ENCODE peak calls at places on chromosomes 16 and 17, in ten cellular contexts. J is thoracic aorta; O is right lobe of liver; K is prostate gland; T is spleen; L is lower lobe of right lung; X is CD8-positive, alpha-beta T cell; M is adrenal gland; N is heart right ventricle; A is RWPE2. V is an unnamed sample.
A peak's percentile ranks its signal among the peaks of the same experiment; 100 is the strongest.

GRCh38 chr16:77582956-77583355 is 139.4 kb upstream of the NUDT7 start:
- DNase-seq in J (no peak), O (no peak), K (no peak), T (no peak), L (no peak), X (no peak), M (no peak), N (no peak), A (no peak), V (no peak)

GRCh38 chr17:65301184-65301583 is 164.0 kb downstream of the RGS9 start:
- DNase-seq in J (no peak), O (no peak), K (no peak), T (no peak), L (no peak), X (no peak), M (no peak), N (no peak), A (no peak), V (no peak)

GRCh38 chr17:29091591-29092291 is 48.8 kb downstream of the PIPOX start:
- DNase-seq in J (no peak), O (no peak), K (peak; percentile 62), T (no peak), L (no peak), X (no peak), M (no peak), N (no peak), A (no peak), V (no peak)

GRCh38 chr17:59754547-59754946 is 47.1 kb downstream of the VMP1 start:
- DNase-seq in J (no peak), O (no peak), K (no peak), T (no peak), L (no peak), X (no peak), M (no peak), N (no peak), A (peak; percentile 85), V (no peak)

GRCh38 chr16:83849434-83849833 is 41.7 kb downstream of the HSBP1 start:
- DNase-seq in J (no peak), O (no peak), K (no peak), T (no peak), L (no peak), X (no peak), M (no peak), N (peak; percentile 34), A (no peak), V (no peak)

GRCh38 chr17:7132511-7133094 is 18.0 kb upstream of the ASGR2 start:
- DNase-seq in J (no peak), O (peak; percentile 30), K (no peak), T (peak; percentile 66), L (no peak), X (peak; percentile 80), M (no peak), N (no peak), A (no peak), V (no peak)

GRCh38 chr17:17808706-17809432 is 27.9 kb downstream of the SREBF1 start:
- DNase-seq in J (no peak), O (no peak), K (no peak), T (no peak), L (no peak), X (no peak), M (no peak), N (no peak), A (no peak), V (no peak)

GRCh38 chr17:2335726-2336214 is 487 bp downstream of the TSR1 start:
- DNase-seq in J (no peak), O (no peak), K (no peak), T (peak; percentile 72), L (no peak), X (no peak), M (peak; percentile 60), N (no peak), A (no peak), V (no peak)

GRCh38 chr17:43094129-43094834 is 30.9 kb downstream of the BRCA1 start:
- DNase-seq in J (peak; percentile 9), O (no peak), K (no peak), T (no peak), L (no peak), X (no peak), M (no peak), N (no peak), A (no peak), V (no peak)

GRCh38 chr17:38706625-38707298 is 1.7 kb downstream of the MLLT6 start:
- DNase-seq in J (no peak), O (no peak), K (no peak), T (no peak), L (no peak), X (peak; percentile 49), M (peak; percentile 72), N (no peak), A (no peak), V (no peak)

GRCh38 chr16:71626858-71627213 is 852 bp downstream of the MARVELD3 start:
- DNase-seq in J (no peak), O (peak; percentile 42), K (peak; percentile 47), T (peak; percentile 72), L (peak; percentile 53), X (no peak), M (no peak), N (no peak), A (peak; percentile 79), V (no peak)

DNA sequence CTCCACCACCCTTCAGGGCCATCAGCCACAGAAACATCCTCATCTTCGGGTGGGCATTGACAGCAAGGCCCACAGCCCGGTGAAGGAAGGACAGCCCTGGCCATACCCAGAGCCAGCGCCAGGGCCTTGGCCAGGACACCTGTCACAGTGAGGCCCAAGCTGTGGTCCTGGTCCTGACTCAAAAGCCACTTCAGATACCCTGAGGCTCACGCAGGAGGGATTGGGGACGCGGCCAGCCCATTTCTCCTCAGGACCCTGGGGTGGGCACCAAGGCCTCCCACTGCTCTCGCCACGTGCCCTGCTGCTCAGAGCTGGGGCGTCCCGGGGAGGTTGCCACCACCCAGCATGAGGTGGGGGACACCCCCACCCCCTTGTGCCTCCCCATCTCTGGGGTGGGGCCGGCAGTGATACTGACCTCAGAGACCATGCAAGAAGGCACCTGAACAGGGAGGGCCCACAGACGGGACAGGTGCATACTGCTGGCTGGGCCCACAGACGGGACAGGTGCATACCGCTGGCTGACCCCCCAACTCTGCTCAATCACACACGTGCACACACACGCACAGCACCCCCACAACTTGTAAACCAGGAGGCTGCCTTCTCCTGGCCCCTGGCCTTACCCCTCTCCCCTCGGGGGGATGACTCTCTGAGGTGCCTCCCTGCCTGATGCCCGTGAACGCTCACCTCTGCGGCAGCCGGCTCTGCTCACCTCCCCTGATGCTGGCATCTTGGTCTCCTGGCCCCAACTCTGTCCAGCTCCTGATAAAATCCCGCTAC is 14.2 kb downstream of the SLC7A5 start:
- DNase-seq in J (no peak), O (no peak), K (no peak), T (peak; percentile 80), L (no peak), X (no peak), M (no peak), N (no peak), A (peak; percentile 77), V (no peak)
- H3K4me1 ChIP-seq in J (peaks cover 16% of the 10 kb centered on the region), O (peaks cover 8% of the 10 kb centered on the region), K (peaks cover 14% of the 10 kb centered on the region), T (peaks cover 85% of the 10 kb centered on the region), L (peaks cover 45% of the 10 kb centered on the region), X (peaks cover 42% of the 10 kb centered on the region), M (peaks cover 21% of the 10 kb centered on the region), N (peaks cover 67% of the 10 kb centered on the region), A (peaks cover 83% of the 10 kb centered on the region), V (no peaks in the 10 kb centered on the region)

DNA sequence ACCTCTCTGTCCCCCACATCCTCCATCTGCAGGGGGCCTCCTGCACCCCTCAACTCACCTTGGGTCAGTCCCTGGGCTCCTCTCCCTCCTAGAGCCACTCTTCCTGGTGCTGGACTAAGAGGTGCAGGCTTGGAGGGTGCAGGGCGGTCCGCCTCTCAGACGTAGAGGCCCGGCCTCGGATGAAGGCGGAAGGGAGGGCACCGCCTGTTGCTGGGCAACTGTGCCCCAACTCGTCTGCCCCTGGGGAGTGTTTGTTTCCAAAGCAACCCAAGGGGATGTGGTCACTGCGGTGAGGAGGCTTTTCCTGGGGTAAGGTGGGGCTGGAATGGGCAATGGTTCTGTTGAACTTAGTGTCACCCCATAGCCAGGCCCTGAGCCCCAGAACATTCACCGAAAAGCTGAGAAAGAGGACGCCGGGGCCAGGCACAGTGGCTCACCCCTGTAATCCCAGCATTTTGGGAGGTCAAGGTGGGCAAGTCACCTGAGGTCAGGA is at the start of gene C16orf54:
- DNase-seq in J (no peak), O (peak; percentile 67), K (no peak), T (peak; percentile 99), L (peak; percentile 93), X (peak; percentile 97), M (peak; percentile 69), N (peak; percentile 58), A (no peak), V (peak; percentile 38)
- H3K4me3 ChIP-seq in J (peak within 1 kb of the TSS; percentile 66), O (peak within 1 kb of the TSS; percentile 21), K (peak within 1 kb of the TSS; percentile 14), T (peak within 1 kb of the TSS; percentile 95), L (peak within 1 kb of the TSS; percentile 62), X (peak within 1 kb of the TSS; percentile 93), M (no peak within 1 kb of the TSS), N (peak within 1 kb of the TSS; percentile 45), A (no peak within 1 kb of the TSS), V (no peak within 1 kb of the TSS)

DNA sequence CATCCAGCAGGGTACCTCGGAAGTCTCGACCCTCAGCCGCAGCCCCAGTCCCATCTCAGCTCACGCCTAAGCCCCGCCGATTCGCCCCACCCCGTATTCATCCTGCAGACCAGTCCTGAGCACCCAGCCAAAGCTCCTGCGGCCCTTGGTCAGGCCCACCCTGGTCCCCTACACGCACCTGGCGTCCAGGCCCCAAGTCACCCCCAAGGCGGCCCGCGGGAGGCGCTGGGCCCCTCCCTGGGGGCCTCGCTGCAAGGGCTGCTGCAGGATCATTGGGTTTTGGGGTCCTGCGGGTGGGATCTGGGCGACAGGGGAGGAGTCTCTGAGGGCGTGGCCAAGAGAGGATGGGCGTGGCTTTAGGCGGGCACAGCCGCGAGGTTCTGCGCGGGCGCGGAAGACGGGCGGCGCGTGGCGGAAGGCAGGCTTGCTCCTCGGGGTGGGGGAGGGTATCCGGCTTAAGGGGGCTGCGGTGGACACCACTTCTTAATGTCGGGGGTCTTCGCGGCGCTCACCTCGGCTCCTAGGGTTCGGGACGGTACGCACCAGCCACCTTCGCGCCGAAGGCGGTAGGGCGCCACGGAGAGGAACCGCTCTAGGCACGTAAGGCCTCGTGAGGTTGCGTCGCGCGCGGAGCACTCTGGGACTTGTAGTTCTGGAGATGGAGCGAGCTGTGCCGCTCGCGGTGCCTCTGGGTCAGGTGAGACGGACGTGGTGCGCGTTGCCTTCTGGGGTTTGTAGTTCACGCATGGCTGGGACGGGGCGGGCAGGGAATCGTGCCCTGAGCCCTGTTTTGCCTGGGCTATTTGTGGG is at the start of the genes HCFC1R1 and THOC6:
- DNase-seq in J (peak; percentile 92), O (peak; percentile 98), K (peak; percentile 97), T (peak; percentile 100), L (peak; percentile 99), X (peak; percentile 97), M (peak; percentile 99), N (peak; percentile 96), A (peak; percentile 99), V (peak; percentile 92)
- TF ChIP-seq CTCF in J (no peak), O (no peak), K (peak; percentile 30), T (no peak), L (no peak), X (no peak), M (no peak), N (no peak), A (no peak), V (no peak)

DNA sequence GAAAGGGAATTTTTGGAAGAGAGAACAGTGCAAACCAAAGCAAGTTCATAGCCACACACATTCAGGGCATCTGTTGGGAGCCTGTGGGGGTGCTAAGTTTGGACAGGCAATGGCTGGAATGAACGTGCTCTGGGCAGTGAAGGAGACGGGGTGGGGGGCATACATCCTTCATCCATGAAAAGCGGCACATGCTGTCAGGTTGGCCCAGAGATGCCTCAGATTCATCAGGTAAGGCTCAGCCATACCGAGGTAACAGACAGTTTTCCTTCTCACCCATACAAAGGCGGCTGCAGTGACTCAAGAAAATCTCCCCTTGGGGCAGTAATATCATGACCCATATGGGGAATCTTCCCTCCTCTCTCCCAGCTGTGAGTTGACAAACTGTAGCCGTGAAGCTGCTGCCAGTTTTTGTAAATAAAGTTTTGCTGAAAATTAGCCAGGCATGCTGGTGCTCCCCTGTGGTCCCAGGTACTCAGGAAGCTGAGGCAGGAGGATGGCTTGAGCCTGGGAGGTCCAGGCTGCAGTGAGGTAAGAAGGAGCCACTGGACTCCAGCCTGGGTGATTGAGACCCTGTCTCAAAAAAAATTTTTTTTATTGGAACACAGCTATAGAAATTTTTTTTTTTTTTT is 9.2 kb upstream of the UBALD2 start:
- DNase-seq in J (no peak), O (no peak), K (no peak), T (peak; percentile 28), L (no peak), X (no peak), M (no peak), N (no peak), A (peak; percentile 5), V (no peak)
- H3K4me1 ChIP-seq in J (no peaks in the 10 kb centered on the region), O (peaks cover 7% of the 10 kb centered on the region), K (no peaks in the 10 kb centered on the region), T (peaks cover 65% of the 10 kb centered on the region), L (peaks cover 40% of the 10 kb centered on the region), X (peaks cover 44% of the 10 kb centered on the region), M (peaks cover 17% of the 10 kb centered on the region), N (peaks cover 47% of the 10 kb centered on the region), A (peaks cover 19% of the 10 kb centered on the region), V (peaks cover 43% of the 10 kb centered on the region)